ENCODE peak calls at places on chromosomes 11 and 22, in nine cellular contexts. A, D, V, W, Y, R, L, Z and N are unnamed samples.

GRCh38 chr11:11578542-11578941 is 43.3 kb downstream of the GALNT18 start:
- DNase-seq in A (no peak), D (no peak), V (no peak), W (no peak), Y (no peak), R (no peak), L (no peak), Z (no peak), N (no peak)

GRCh38 chr11:64656797-64657196 is 65.8 kb downstream of the SLC22A12 start:
- DNase-seq in A (peak), D (no peak), V (no peak), W (no peak), Y (no peak), R (no peak), L (no peak), Z (no peak), N (no peak)

GRCh38 chr11:110128161-110128560 is 35.0 kb downstream of the ZC3H12C start:
- DNase-seq in A (peak), D (no peak), V (no peak), W (no peak), Y (no peak), R (no peak), L (no peak), Z (no peak), N (no peak)

GRCh38 chr11:63020671-63021255 is 5.1 kb upstream of the SLC22A8 start:
- DNase-seq in A (peak), D (no peak), V (no peak), W (no peak), Y (no peak), R (no peak), L (peak), Z (peak), N (no peak)

GRCh38 chr11:83816572-83817187 is 530.5 kb upstream of the CCDC90B start:
- DNase-seq in A (peak), D (no peak), V (no peak), W (no peak), Y (no peak), R (no peak), L (no peak), Z (peak), N (no peak)

GRCh38 chr11:1277936-1278512 is 31.4 kb downstream of the TOLLIP start:
- DNase-seq in A (no peak), D (no peak), V (no peak), W (no peak), Y (no peak), R (no peak), L (no peak), Z (no peak), N (no peak)

GRCh38 chr11:69492201-69492991 is 10.9 kb downstream of the LINC01488 start:
- DNase-seq in A (no peak), D (no peak), V (no peak), W (no peak), Y (no peak), R (no peak), L (no peak), Z (no peak), N (no peak)

GRCh38 chr11:41578421-41579047 is 119.1 kb upstream of the LRRC4C start:
- DNase-seq in A (no peak), D (no peak), V (no peak), W (no peak), Y (no peak), R (no peak), L (no peak), Z (peak), N (no peak)

GRCh38 chr11:124788521-124788920 is 11.7 kb downstream of the MSANTD2 start:
- DNase-seq in A (no peak), D (no peak), V (no peak), W (no peak), Y (no peak), R (no peak), L (no peak), Z (no peak), N (no peak)

GRCh38 chr11:63866211-63866610 is 27.3 kb downstream of the MARK2 start:
- DNase-seq in A (no peak), D (peak), V (peak), W (peak), Y (peak), R (no peak), L (peak), Z (no peak), N (peak)

GRCh38 chr22:29202231-29203192 is 3.2 kb upstream of the EMID1 start:
- DNase-seq in A (peak), D (peak), V (peak), W (no peak), Y (no peak), R (no peak), L (peak), Z (peak), N (peak)

GRCh38 chr22:19940536-19941364 is 822 bp upstream of the COMT start:
- DNase-seq in A (no peak), D (no peak), V (no peak), W (no peak), Y (peak), R (no peak), L (no peak), Z (no peak), N (no peak)

GRCh38 chr22:46684706-46685105 is 53.3 kb downstream of the CERK start:
- DNase-seq in A (no peak), D (no peak), V (no peak), W (no peak), Y (no peak), R (no peak), L (no peak), Z (no peak), N (no peak)

GRCh38 chr11:106418786-106419185 is 341.3 kb downstream of the AASDHPPT start:
- DNase-seq in A (no peak), D (no peak), V (no peak), W (no peak), Y (no peak), R (no peak), L (no peak), Z (no peak), N (no peak)

GRCh38 chr11:75339685-75340409 is 11.6 kb downstream of the ARRB1 start:
- DNase-seq in A (no peak), D (no peak), V (no peak), W (no peak), Y (no peak), R (no peak), L (peak), Z (peak), N (no peak)

GRCh38 chr11:2542406-2542805 is 97.6 kb downstream of the KCNQ1 start:
- DNase-seq in A (no peak), D (no peak), V (no peak), W (no peak), Y (peak), R (no peak), L (no peak), Z (no peak), N (no peak)

GRCh38 chr11:63918576-63919171 is 1.7 kb upstream of the RCOR2 start:
- DNase-seq in A (peak), D (no peak), V (no peak), W (no peak), Y (no peak), R (no peak), L (no peak), Z (no peak), N (no peak)

GRCh38 chr11:33291004-33291777 is 34.0 kb downstream of the HIPK3 start:
- DNase-seq in A (no peak), D (no peak), V (no peak), W (no peak), Y (no peak), R (no peak), L (no peak), Z (peak), N (no peak)

GRCh38 chr11:125110996-125111340 is 458 bp downstream of the TMEM218 start:
- DNase-seq in A (peak), D (no peak), V (peak), W (no peak), Y (no peak), R (no peak), L (peak), Z (peak), N (no peak)

GRCh38 chr11:68743539-68743938 is 7.8 kb downstream of the TESMIN start:
- DNase-seq in A (no peak), D (no peak), V (no peak), W (no peak), Y (no peak), R (no peak), L (no peak), Z (no peak), N (no peak)

GRCh38 chr22:36862251-36863242 is 1.7 kb downstream of the NCF4 start:
- DNase-seq in A (no peak), D (no peak), V (no peak), W (no peak), Y (peak), R (no peak), L (no peak), Z (no peak), N (no peak)

GRCh38 chr22:41619979-41620645 is 731 bp downstream of the DESI1 start:
- DNase-seq in A (peak), D (no peak), V (peak), W (peak), Y (peak), R (no peak), L (peak), Z (no peak), N (peak)

GRCh38 chr22:42383851-42384417 is 48.3 kb downstream of the NFAM1 start:
- DNase-seq in A (no peak), D (no peak), V (no peak), W (no peak), Y (no peak), R (no peak), L (no peak), Z (no peak), N (no peak)

GRCh38 chr11:103241574-103241973 is 132.3 kb downstream of the DYNC2H1 start:
- DNase-seq in A (no peak), D (no peak), V (no peak), W (no peak), Y (no peak), R (no peak), L (no peak), Z (no peak), N (no peak)

GRCh38 chr11:102469196-102469821 is 16.7 kb upstream of the TMEM123 start:
- DNase-seq in A (no peak), D (no peak), V (no peak), W (no peak), Y (peak), R (no peak), L (no peak), Z (no peak), N (no peak)

GRCh38 chr11:29989181-29989580 is 27.6 kb downstream of the KCNA4 start:
- DNase-seq in A (no peak), D (no peak), V (no peak), W (no peak), Y (no peak), R (no peak), L (no peak), Z (no peak), N (no peak)

GRCh38 chr11:100823360-100823759 is 136.3 kb downstream of the ARHGAP42 start:
- DNase-seq in A (no peak), D (no peak), V (no peak), W (no peak), Y (no peak), R (no peak), L (no peak), Z (no peak), N (no peak)

GRCh38 chr11:68904458-68904847 is 762 bp downstream of the IGHMBP2 start:
- DNase-seq in A (no peak), D (no peak), V (no peak), W (no peak), Y (peak), R (no peak), L (peak), Z (peak), N (no peak)

GRCh38 chr11:114255289-114255688 is 40.9 kb upstream of the NNMT start:
- DNase-seq in A (no peak), D (no peak), V (no peak), W (no peak), Y (no peak), R (no peak), L (no peak), Z (no peak), N (no peak)

GRCh38 chr11:11045156-11045670 is 187.4 kb upstream of the ZBED5 start:
- DNase-seq in A (no peak), D (no peak), V (no peak), W (no peak), Y (no peak), R (no peak), L (no peak), Z (no peak), N (no peak)

GRCh38 chr22:22810018-22810427 is 77.6 kb upstream of the IGLL5 start:
- DNase-seq in A (no peak), D (no peak), V (peak), W (peak), Y (no peak), R (no peak), L (peak), Z (peak), N (peak)

GRCh38 chr11:14304601-14305000 is 54.4 kb downstream of the RRAS2 start:
- DNase-seq in A (peak), D (no peak), V (no peak), W (no peak), Y (no peak), R (no peak), L (peak), Z (no peak), N (no peak)

GRCh38 chr22:36419912-36420882 is 32.4 kb upstream of the MYH9 start:
- DNase-seq in A (no peak), D (peak), V (no peak), W (no peak), Y (no peak), R (no peak), L (no peak), Z (no peak), N (no peak)

GRCh38 chr11:41917900-41918299 is 458.4 kb upstream of the LRRC4C start:
- DNase-seq in A (no peak), D (no peak), V (no peak), W (no peak), Y (no peak), R (no peak), L (no peak), Z (no peak), N (no peak)

DNA sequence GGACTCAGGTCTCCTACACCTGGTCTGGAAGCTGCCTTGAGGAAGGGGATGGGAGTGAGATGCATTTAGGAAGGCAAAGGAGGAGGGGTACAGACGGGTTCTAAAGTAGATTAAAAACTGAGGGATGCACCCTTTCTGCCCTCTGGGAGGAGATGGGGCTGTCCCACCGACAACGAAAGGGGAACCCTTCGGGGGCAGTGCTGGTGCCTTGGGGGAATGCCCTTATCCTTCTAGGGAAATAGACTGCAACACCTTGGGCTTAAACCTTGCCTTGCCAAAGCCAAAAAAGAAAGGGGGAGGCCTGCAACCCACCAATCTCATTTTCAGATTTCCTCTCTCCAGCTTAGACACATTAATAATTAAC is 89.8 kb downstream of the PLEKHA7 start:
- DNase-seq in A (no peak), D (no peak), V (no peak), W (no peak), Y (no peak), R (no peak), L (no peak), Z (no peak), N (no peak)
- H3K4me3 ChIP-seq in A (peak), D (peak), V (no peak), W (no peak), Y (peak), R (peak), L (no peak), Z (peak), N (no peak)

GRCh38 chr11:8872017-8872416 is 39.0 kb upstream of the AKIP1 start:
- DNase-seq in A (no peak), D (no peak), V (no peak), W (no peak), Y (no peak), R (no peak), L (no peak), Z (no peak), N (no peak)
- H3K27ac ChIP-seq in A (no peak), D (peak), V (peak), W (no peak), Y (peak), R (no peak), L (no peak), Z (peak), N (no peak)

DNA sequence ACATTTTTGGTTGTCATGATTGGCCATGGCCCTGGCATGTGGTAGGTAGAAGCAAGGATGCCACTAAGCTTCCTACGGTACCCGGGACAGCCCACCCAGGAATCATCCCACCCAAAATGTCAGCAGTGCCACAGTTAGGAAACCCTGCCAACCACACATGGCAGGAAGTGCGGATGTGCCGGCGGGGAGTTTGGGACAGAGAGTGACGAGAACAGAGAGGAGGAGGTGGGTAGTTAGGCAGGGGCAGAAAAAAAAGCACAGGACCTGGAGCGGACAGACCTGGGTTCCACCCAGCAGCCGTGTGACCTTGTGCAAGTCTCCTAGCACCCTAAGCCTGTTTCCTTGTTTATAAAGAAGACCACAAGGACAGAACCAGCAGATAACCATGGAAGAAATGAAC is 3.3 kb downstream of the SPI1 start:
- DNase-seq in A (no peak), D (no peak), V (no peak), W (no peak), Y (no peak), R (no peak), L (no peak), Z (no peak), N (no peak)
- H3K4me3 ChIP-seq in A (no peak), D (no peak), V (no peak), W (no peak), Y (no peak), R (peak), L (no peak), Z (no peak), N (no peak)

DNA sequence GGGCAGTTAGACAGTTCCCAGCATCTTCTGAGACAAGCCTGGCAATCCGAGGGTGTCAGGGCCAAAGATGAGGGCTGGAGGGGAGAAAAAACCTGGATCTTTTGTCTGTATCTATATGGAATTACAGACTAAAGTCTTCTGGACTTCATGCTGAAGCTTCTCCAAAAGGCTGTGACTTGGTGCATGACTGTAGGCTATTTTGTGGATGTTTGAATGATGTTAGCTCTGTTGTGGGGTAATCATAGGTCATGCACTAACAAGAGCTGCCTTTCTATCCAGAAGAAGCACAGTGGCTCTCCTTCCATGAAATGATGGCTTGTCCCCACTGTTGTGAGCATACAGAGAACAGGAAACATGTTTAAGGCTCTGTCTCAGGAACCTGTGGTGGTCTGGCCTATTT is 263.3 kb upstream of the PLET1 start:
- DNase-seq in A (no peak), D (no peak), V (no peak), W (no peak), Y (no peak), R (no peak), L (no peak), Z (no peak), N (no peak)
- H3K27ac ChIP-seq in A (no peak), D (no peak), V (peak), W (no peak), Y (peak), R (peak), L (no peak), Z (no peak), N (no peak)

GRCh38 chr22:45290410-45290936 is 5.7 kb downstream of the UPK3A start:
- DNase-seq in A (peak), D (no peak), V (no peak), W (no peak), Y (no peak), R (no peak), L (no peak), Z (peak), N (no peak)
- H3K4me3 ChIP-seq in A (no peak), D (no peak), V (no peak), W (no peak), Y (no peak), R (no peak), L (no peak), Z (no peak), N (no peak)

GRCh38 chr11:9121397-9121796 is 30.0 kb upstream of the SCUBE2 start:
- DNase-seq in A (no peak), D (no peak), V (no peak), W (no peak), Y (no peak), R (no peak), L (no peak), Z (no peak), N (no peak)
- H3K27ac ChIP-seq in A (peak), D (no peak), V (no peak), W (no peak), Y (no peak), R (no peak), L (no peak), Z (no peak), N (no peak)